ENCODE peak calls at places on chromosomes 7 and 10, in ten cellular contexts. F is HCT116; Z is body of pancreas; I is RWPE2; T is cardiac fibroblast; G is sigmoid colon; H is mammary epithelial cell; J is BE2C; Q is heart right ventricle; V is CD8-positive, alpha-beta T cell. O is an unnamed sample.

GRCh38 chr10:21184216-21184615 is 287.1 kb upstream of the NEBL start:
- DNase-seq in Q (no peak), I (no peak), Z (no peak), G (no peak), T (peak; percentile 46), F (no peak), J (no peak), H (peak; percentile 91), V (no peak), O (no peak)

GRCh38 chr7:81457858-81458522 is 311.9 kb downstream of the HGF start:
- DNase-seq in F (peak; percentile 13), J (no peak), G (no peak), Q (no peak), Z (no peak), V (no peak), I (no peak), T (peak; percentile 69), H (no peak), O (no peak)

GRCh38 chr7:93547716-93548115 is 26.8 kb downstream of the CALCR start:
- DNase-seq in T (no peak), H (no peak), V (no peak), F (no peak), Q (no peak), J (no peak), Z (no peak), I (no peak), G (no peak), O (no peak)

GRCh38 chr10:97713828-97714400 is 384 bp downstream of the MARVELD1 start:
- DNase-seq in V (peak; percentile 46), Q (peak; percentile 70), G (peak; percentile 88), H (peak; percentile 81), F (no peak), Z (peak; percentile 85), I (peak; percentile 72), T (peak; percentile 69), J (peak; percentile 72), O (peak; percentile 83)

GRCh38 chr7:156473476-156474240 is 166.9 kb upstream of the RNF32 start:
- DNase-seq in J (peak; percentile 42), F (peak; percentile 27), I (no peak), V (peak; percentile 21), Z (peak; percentile 68), Q (no peak), G (no peak), T (peak; percentile 41), H (no peak), O (no peak)

GRCh38 chr10:3784510-3785250 is at the start of gene KLF6:
- DNase-seq in T (peak; percentile 64), G (peak; percentile 81), Z (peak; percentile 66), Q (no peak), I (no peak), V (no peak), F (no peak), J (peak; percentile 35), H (no peak), O (no peak)

GRCh38 chr7:105876964-105877601 is 684 bp upstream of the ATXN7L1 start:
- DNase-seq in T (peak; percentile 58), J (peak; percentile 66), I (no peak), H (peak; percentile 29), V (no peak), F (peak; percentile 4), Z (peak; percentile 65), G (peak; percentile 80), Q (peak; percentile 26), O (peak; percentile 68)

GRCh38 chr10:62045765-62046521 is 144.4 kb downstream of the ARID5B start:
- DNase-seq in Z (no peak), T (peak; percentile 95), J (no peak), F (no peak), Q (peak; percentile 38), V (no peak), H (no peak), G (no peak), I (no peak), O (no peak)

GRCh38 chr10:47330804-47331203 is 8.6 kb downstream of the GDF2 start:
- DNase-seq in F (no peak), G (no peak), H (no peak), J (no peak), Z (peak; percentile 75), T (no peak), I (peak; percentile 15), V (no peak), Q (no peak), O (no peak)

GRCh38 chr10:110775406-110775805 is 96.3 kb upstream of the PDCD4 start:
- DNase-seq in I (no peak), T (no peak), Z (no peak), Q (no peak), J (no peak), F (no peak), G (no peak), H (no peak), V (no peak), O (peak; percentile 57)

GRCh38 chr7:14762552-14762951 is 140.0 kb downstream of the DGKB start:
- DNase-seq in T (no peak), H (no peak), Q (no peak), F (no peak), J (no peak), V (no peak), I (no peak), Z (no peak), G (no peak), O (no peak)

GRCh38 chr10:117718970-117719369 is 176.4 kb downstream of the EMX2 start:
- DNase-seq in T (no peak), F (no peak), V (no peak), Q (no peak), J (no peak), Z (no peak), G (no peak), H (no peak), I (no peak), O (peak; percentile 21)

GRCh38 chr7:55476071-55476803 is 96.1 kb downstream of the VOPP1 start:
- DNase-seq in Z (no peak), T (peak; percentile 29), J (no peak), Q (no peak), I (no peak), V (no peak), F (no peak), H (no peak), G (no peak), O (no peak)

GRCh38 chr10:2214805-2215204 is 477.5 kb upstream of the ADARB2 start:
- DNase-seq in Q (no peak), T (no peak), J (no peak), Z (no peak), H (peak; percentile 66), G (no peak), I (no peak), V (no peak), F (no peak), O (no peak)

GRCh38 chr7:106059556-106059955 is 52.6 kb downstream of the SYPL1 start:
- DNase-seq in Z (no peak), V (no peak), G (no peak), H (no peak), J (no peak), Q (no peak), F (no peak), T (peak; percentile 35), I (no peak), O (no peak)

GRCh38 chr10:86167762-86168128 is 198.8 kb downstream of the GRID1 start:
- DNase-seq in H (no peak), V (no peak), Z (no peak), Q (no peak), I (no peak), T (no peak), J (no peak), G (peak; percentile 49), F (no peak), O (no peak)

GRCh38 chr7:55538538-55538937 is 33.8 kb downstream of the VOPP1 start:
- DNase-seq in V (no peak), H (peak; percentile 97), T (peak; percentile 86), Z (no peak), F (no peak), J (no peak), I (no peak), G (no peak), Q (no peak), O (no peak)

GRCh38 chr7:22156205-22156604 is 200.7 kb downstream of the RAPGEF5 start:
- DNase-seq in Z (no peak), G (no peak), J (no peak), F (peak; percentile 42), T (no peak), I (no peak), V (no peak), H (peak; percentile 83), Q (no peak), O (no peak)

GRCh38 chr7:129777993-129778769 is 166.7 kb downstream of the NRF1 start:
- DNase-seq in Q (no peak), V (no peak), H (no peak), Z (no peak), I (no peak), J (no peak), F (no peak), T (no peak), G (no peak), O (no peak)
- H3K4me3 ChIP-seq in Q (no peak overlapping the region), V (no peak overlapping the region), H (peak overlapping the region; percentile 45), Z (peak overlapping the region; percentile 36), I (peak overlapping the region; percentile 77), J (no peak overlapping the region), F (peak overlapping the region; percentile 87), T (no peak overlapping the region), G (no peak overlapping the region), O (peak overlapping the region; percentile 85)

GRCh38 chr10:49281461-49281860 is 17.5 kb upstream of the C10orf71 start:
- DNase-seq in G (peak; percentile 30), T (no peak), I (peak; percentile 33), Z (no peak), F (no peak), J (no peak), V (no peak), Q (no peak), H (no peak), O (no peak)
- TF ChIP-seq CTCF in G (no peak), T (peak; percentile 7), I (no peak), Z (no peak), F (peak; percentile 73), J (peak; percentile 29), V (no peak), Q (peak; percentile 29), H (no peak), O (peak; percentile 41)

DNA sequence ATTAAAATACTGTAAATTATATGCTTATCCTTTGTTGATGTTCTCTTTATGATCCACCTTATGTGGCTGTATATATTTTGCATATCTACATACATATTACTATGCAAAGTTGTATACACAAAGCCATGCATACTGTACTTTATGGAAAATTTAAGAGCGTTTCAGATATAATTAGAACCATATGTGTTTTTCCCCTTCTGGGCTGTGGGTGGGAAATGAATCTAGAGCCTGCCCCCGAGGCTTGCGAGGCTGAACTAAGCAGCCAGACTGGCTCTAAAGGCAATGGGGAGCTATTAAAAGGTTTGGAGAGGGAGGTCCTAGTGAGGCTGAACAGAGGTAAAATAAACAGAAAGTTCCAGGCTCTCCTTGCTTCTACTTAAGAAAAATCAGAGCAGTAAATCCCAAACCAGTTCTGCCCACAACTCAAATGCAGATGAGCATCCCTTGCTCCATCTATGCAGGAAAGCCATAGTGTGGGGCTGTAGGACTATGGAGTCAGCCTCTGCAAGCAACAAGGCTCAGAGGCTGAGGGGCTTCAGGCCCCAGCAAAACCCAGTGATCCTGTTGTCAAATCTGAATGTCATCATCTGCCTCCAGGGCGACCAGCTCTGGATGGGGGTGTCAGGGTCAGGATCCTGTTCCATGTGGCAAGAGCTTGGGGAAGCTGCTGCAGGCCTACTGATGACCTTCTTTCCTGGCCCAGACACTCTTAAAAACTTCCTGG is 14.1 kb upstream of the DDIT4 start:
- DNase-seq in J (peak; percentile 69), F (no peak), Z (no peak), I (no peak), Q (no peak), H (no peak), G (peak; percentile 75), T (peak; percentile 83), V (no peak), O (no peak)
- H3K4me3 ChIP-seq in J (peak overlapping the region; percentile 27), F (no peak overlapping the region), Z (no peak overlapping the region), I (no peak overlapping the region), Q (no peak overlapping the region), H (no peak overlapping the region), G (no peak overlapping the region), T (no peak overlapping the region), V (peak overlapping the region; percentile 56), O (no peak overlapping the region)

GRCh38 chr7:78636727-78637126 is 816.7 kb downstream of the MAGI2 start:
- DNase-seq in V (no peak), F (no peak), H (no peak), Q (no peak), G (no peak), I (no peak), T (no peak), J (no peak), Z (no peak), O (no peak)
- TF ChIP-seq CTCF in V (no peak), F (no peak), H (no peak), Q (no peak), G (no peak), I (no peak), T (no peak), J (no peak), Z (no peak), O (no peak)

O was measured in WERI-Rb-1.